ENCODE peak calls at places on chromosomes 16 and 17, in eight cellular contexts. A is activated T-helper 1 cell treated with anti-CD3 and anti-CD28 coated beads, Interleukin-2, amount 50 U/mL, for 16 hours; D is EL; R is GM12865; Q is HT1080; X is AML-193; M is HCEC 1CT; P is T follicular helper cell. O is an unnamed sample.
A peak's percentile ranks its signal among the peaks of the same experiment; 100 is the strongest.

GRCh38 chr16:82735696-82736095 is 108.9 kb downstream of the CDH13 start:
- DNase-seq in X (no peak), P (no peak), D (no peak), M (no peak), A (no peak), Q (no peak), R (peak; percentile 56), O (no peak)

GRCh38 chr16:48637039-48637438 is 27.1 kb upstream of the N4BP1 start:
- DNase-seq in M (no peak), P (no peak), Q (no peak), A (no peak), R (no peak), X (no peak), D (no peak), O (no peak)

GRCh38 chr17:6713130-6713917 is at the start of gene SLC13A5:
- DNase-seq in A (no peak), D (peak; percentile 59), M (peak; percentile 5), X (no peak), P (no peak), R (no peak), Q (no peak), O (peak; percentile 97)

GRCh38 chr17:38970128-38970527 is 2.9 kb upstream of the FBXO47 start:
- DNase-seq in M (no peak), X (no peak), P (no peak), A (no peak), D (no peak), Q (no peak), R (no peak), O (no peak)

GRCh38 chr16:15972046-15972868 is 22.8 kb downstream of the ABCC1 start:
- DNase-seq in R (no peak), Q (no peak), A (no peak), D (peak; percentile 44), M (peak; percentile 43), P (no peak), X (no peak), O (no peak)

GRCh38 chr17:40621558-40621957 is 26.1 kb downstream of the SMARCE1 start:
- DNase-seq in X (no peak), R (no peak), A (no peak), Q (no peak), M (no peak), D (no peak), P (no peak), O (no peak)

GRCh38 chr17:49230636-49231562 is at the start of gene PHOSPHO1:
- DNase-seq in D (peak; percentile 82), R (peak; percentile 89), M (peak; percentile 74), Q (peak; percentile 72), A (peak; percentile 77), X (peak; percentile 50), P (peak; percentile 78), O (peak; percentile 85)

GRCh38 chr17:76384987-76385891 is 830 bp downstream of the SPHK1 start:
- DNase-seq in D (peak; percentile 87), R (no peak), P (peak; percentile 40), M (peak; percentile 79), A (peak; percentile 27), X (no peak), Q (peak; percentile 79), O (no peak)

GRCh38 chr17:50603340-50603739 is 31.3 kb upstream of the ABCC3 start:
- DNase-seq in X (no peak), P (no peak), A (no peak), R (peak; percentile 17), M (no peak), D (no peak), Q (no peak), O (no peak)

GRCh38 chr17:55672585-55673501 is 49.8 kb downstream of the TMEM100 start:
- DNase-seq in D (no peak), P (no peak), A (no peak), Q (no peak), X (peak; percentile 17), R (no peak), M (peak; percentile 9), O (no peak)

GRCh38 chr17:27848941-27849340 is 44.2 kb downstream of the LYRM9 start:
- DNase-seq in Q (no peak), M (no peak), D (no peak), X (no peak), P (no peak), A (no peak), R (no peak), O (no peak)

GRCh38 chr17:65593870-65594584 is 32.6 kb upstream of the AXIN2 start:
- DNase-seq in A (no peak), P (no peak), X (no peak), R (peak; percentile 10), D (peak; percentile 44), M (no peak), Q (no peak), O (no peak)

GRCh38 chr17:77744268-77744988 is 214.1 kb upstream of the TNRC6C start:
- DNase-seq in X (no peak), Q (no peak), A (no peak), P (no peak), D (no peak), M (no peak), R (no peak), O (no peak)

GRCh38 chr16:66380421-66380820 is 13.9 kb downstream of the CDH5 start:
- DNase-seq in R (no peak), P (no peak), M (no peak), A (no peak), D (no peak), Q (no peak), X (no peak), O (no peak)

O was measured in right lobe of liver.